ENCODE peak calls at places on chromosome 11, in nine cellular contexts. Z is heart left ventricle, P is dorsolateral prefrontal cortex, C is tibial nerve, T is hepatocyte, A is right lobe of liver, E is ovary, J is IMR-90, U is AG04449. X is an unnamed sample.

GRCh38 chr11:12764187-12764914 is 90.1 kb downstream of the TEAD1 start:
- DNase-seq in E (no peak), U (no peak), T (no peak), P (no peak), A (no peak), Z (no peak), C (no peak), J (no peak), X (no peak)

GRCh38 chr11:134034496-134035381 is 34.1 kb upstream of the JAM3 start:
- DNase-seq in A (no peak), C (no peak), T (no peak), U (no peak), E (no peak), Z (peak; percentile 46), J (no peak), P (peak; percentile 72), X (no peak)

GRCh38 chr11:118061401-118062125 is 15.3 kb upstream of the TMPRSS4 start:
- DNase-seq in E (no peak), T (no peak), C (no peak), U (no peak), P (no peak), J (no peak), Z (no peak), A (no peak), X (no peak)

GRCh38 chr11:93988455-93988854 is 32.7 kb upstream of the HEPHL1 start:
- DNase-seq in U (no peak), E (no peak), P (no peak), A (no peak), C (no peak), Z (no peak), J (no peak), T (no peak), X (no peak)

GRCh38 chr11:122101625-122102291 is 14.3 kb downstream of the BLID start:
- DNase-seq in U (no peak), C (peak; percentile 54), T (peak; percentile 81), E (peak; percentile 76), P (peak; percentile 45), J (peak; percentile 85), A (no peak), Z (peak; percentile 76), X (peak; percentile 42)

GRCh38 chr11:95182397-95182796 is 48.6 kb downstream of the SESN3 start:
- DNase-seq in J (no peak), T (no peak), U (no peak), Z (no peak), E (no peak), C (no peak), A (no peak), P (no peak), X (no peak)

GRCh38 chr11:92104349-92104748 is 120.3 kb upstream of the FAT3 start:
- DNase-seq in U (no peak), J (no peak), A (no peak), C (no peak), Z (no peak), T (no peak), P (no peak), E (no peak), X (no peak)

GRCh38 chr11:134119094-134119493 is 50.2 kb downstream of the JAM3 start:
- DNase-seq in U (no peak), E (no peak), T (no peak), Z (no peak), P (no peak), A (no peak), J (peak; percentile 86), C (no peak), X (no peak)

GRCh38 chr11:131977854-131978253 is 607.4 kb downstream of the NTM start:
- DNase-seq in A (no peak), C (no peak), T (no peak), E (no peak), Z (no peak), J (peak; percentile 77), U (peak; percentile 31), P (no peak), X (no peak)

GRCh38 chr11:58577441-58578135 is 1.3 kb upstream of the ZFP91 start:
- DNase-seq in P (peak; percentile 23), Z (peak; percentile 49), E (no peak), U (peak; percentile 65), J (peak; percentile 97), A (peak; percentile 61), T (peak; percentile 69), C (peak; percentile 28), X (peak; percentile 61)

GRCh38 chr11:40316171-40316570 is 1143.3 kb downstream of the LRRC4C start:
- DNase-seq in A (no peak), U (no peak), P (no peak), J (no peak), E (no peak), T (no peak), Z (no peak), C (no peak), X (no peak)

GRCh38 chr11:104663190-104664140 is 234.8 kb downstream of the CASP12 start:
- DNase-seq in E (no peak), C (no peak), Z (no peak), P (no peak), A (no peak), U (no peak), T (no peak), J (peak; percentile 12), X (no peak)

DNA sequence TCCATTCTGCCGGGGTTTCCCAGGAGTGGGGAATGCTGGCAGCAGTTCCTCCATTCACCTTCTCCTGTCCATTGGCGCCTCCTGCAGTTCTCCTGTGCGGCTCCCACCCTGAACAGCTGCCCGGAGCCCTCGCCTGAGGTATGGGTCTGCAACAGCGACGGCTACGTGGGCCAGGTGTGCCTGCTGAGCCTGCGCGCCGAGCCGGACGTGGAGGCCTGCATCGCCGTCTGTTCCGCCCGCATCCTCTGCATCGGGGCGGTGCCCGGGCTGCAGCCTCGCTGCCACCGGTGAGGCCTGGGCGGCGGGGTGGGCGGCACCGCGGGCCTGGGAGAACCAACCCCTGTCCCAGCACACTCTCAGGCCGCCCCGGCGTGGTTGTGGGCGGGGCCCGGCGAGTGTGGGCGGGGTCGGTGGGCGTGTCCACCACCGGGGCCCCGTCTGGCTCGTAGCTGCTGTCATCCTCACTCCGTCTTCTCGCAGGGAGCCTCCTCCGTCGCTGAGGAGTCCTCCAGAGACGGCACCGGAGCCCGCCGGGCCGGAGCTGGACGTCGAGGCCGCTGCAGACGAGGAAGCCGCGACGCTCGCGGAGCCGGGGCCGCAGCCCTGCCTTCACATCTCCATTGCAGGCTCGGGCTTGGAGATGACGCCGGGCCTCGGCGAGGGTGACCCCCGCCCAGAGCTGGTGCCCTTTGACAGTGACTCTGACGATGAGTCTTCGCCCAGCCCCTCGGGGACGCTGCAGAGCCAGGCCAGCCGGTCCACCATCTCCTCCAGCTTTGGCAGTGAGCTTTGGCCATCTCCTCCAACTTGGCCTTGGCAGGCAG is 14.0 kb upstream of the RELT start:
- DNase-seq in C (no peak), U (no peak), E (no peak), Z (no peak), P (no peak), A (no peak), T (no peak), J (no peak), X (no peak)
- TF ChIP-seq CTCF in C (no peak), U (no peak), E (no peak), Z (no peak), P (no peak), A (no peak), T (no peak), J (no peak), X (no peak)

GRCh38 chr11:116955949-116956348 is 118.5 kb upstream of the APOA1 start:
- DNase-seq in Z (peak; percentile 26), A (no peak), C (no peak), T (no peak), J (no peak), E (no peak), U (no peak), P (no peak), X (no peak)
- H3K4me3 ChIP-seq in Z (no peak overlapping the region), A (no peak overlapping the region), C (no peak overlapping the region), T (no peak overlapping the region), J (no peak overlapping the region), E (no peak overlapping the region), U (no peak overlapping the region), P (no peak overlapping the region), X (no peak overlapping the region)

GRCh38 chr11:61793084-61793828 is 545 bp downstream of the FEN1 start:
- DNase-seq in E (no peak), A (no peak), J (no peak), Z (no peak), P (no peak), T (no peak), U (no peak), C (no peak), X (no peak)

GRCh38 chr11:61794579-61794978 is 1.9 kb downstream of the FEN1 start:
- DNase-seq in E (no peak), C (no peak), P (no peak), T (no peak), J (no peak), Z (no peak), U (no peak), A (no peak), X (no peak)

GRCh38 chr11:61793829-61794204 is 1.1 kb downstream of the FEN1 start:
- DNase-seq in E (no peak), T (no peak), U (no peak), J (no peak), C (no peak), P (no peak), Z (no peak), A (no peak), X (no peak)

GRCh38 chr11:61792310-61793083 is at the start of the genes FEN1 and TMEM258:
- DNase-seq in T (peak; percentile 96), A (peak; percentile 91), C (peak; percentile 81), U (peak; percentile 75), Z (peak; percentile 89), P (peak; percentile 95), J (peak; percentile 94), E (peak; percentile 91), X (peak; percentile 89)

GRCh38 chr11:61791737-61792309 is 576 bp downstream of the TMEM258 start:
- DNase-seq in Z (peak; percentile 73), A (peak; percentile 51), T (peak; percentile 93), U (peak; percentile 42), E (peak; percentile 88), P (peak; percentile 53), C (peak; percentile 54), J (peak; percentile 95), X (peak; percentile 61)
- TF ChIP-seq CTCF in Z (no peak), A (no peak), T (peak; percentile 2), U (no peak), E (no peak), P (peak; percentile 27), C (no peak), J (no peak), X (no peak)

GRCh38 chr11:8867856-8868705 is 42.9 kb upstream of the AKIP1 start:
- DNase-seq in T (no peak), Z (no peak), U (no peak), P (no peak), A (no peak), C (no peak), J (peak; percentile 63), E (no peak), X (no peak)

GRCh38 chr11:8873966-8874365 is 37.0 kb upstream of the AKIP1 start:
- DNase-seq in P (no peak), E (no peak), A (no peak), U (no peak), J (no peak), T (no peak), C (no peak), Z (no peak), X (no peak)

GRCh38 chr11:8870461-8871282 is 40.3 kb upstream of the AKIP1 start:
- DNase-seq in C (peak; percentile 23), T (peak; percentile 82), A (peak; percentile 59), E (peak; percentile 76), J (peak; percentile 75), U (no peak), P (peak; percentile 45), Z (peak; percentile 69), X (peak; percentile 62)

GRCh38 chr11:8872017-8872416 is 39.0 kb upstream of the AKIP1 start:
- DNase-seq in A (no peak), T (no peak), E (peak; percentile 47), C (no peak), U (no peak), P (no peak), Z (no peak), J (no peak), X (no peak)

GRCh38 chr11:8871283-8871775 is 39.7 kb upstream of the AKIP1 start:
- DNase-seq in Z (peak; percentile 86), C (peak; percentile 52), A (peak; percentile 23), T (peak; percentile 90), P (peak; percentile 52), U (no peak), J (peak; percentile 94), E (peak; percentile 83), X (peak; percentile 66)
- H3K4me3 ChIP-seq in Z (peak overlapping the region; percentile 88), C (peak overlapping the region; percentile 73), A (peak overlapping the region; percentile 72), T (peak overlapping the region; percentile 89), P (peak overlapping the region; percentile 78), U (peak overlapping the region; percentile 77), J (peak overlapping the region; percentile 51), E (peak overlapping the region; percentile 91), X (peak overlapping the region; percentile 68)

X was measured in lung.